ENCODE peak calls at places on chromosome 7, in five cellular contexts. K, D, O, X and S are unnamed samples.
A peak's percentile ranks its signal among the peaks of the same experiment; 100 is the strongest.

GRCh38 chr7:90690159-90690858 is 94.2 kb downstream of the CDK14 start:
- DNase-seq in O (peak; percentile 13), D (no peak), X (no peak), K (no peak), S (no peak)

GRCh38 chr7:77903597-77903996 is 105.0 kb downstream of the PHTF2 start:
- DNase-seq in X (no peak), D (no peak), K (no peak), O (no peak), S (no peak)

GRCh38 chr7:40918701-40919271 is 784.0 kb downstream of the SUGCT start:
- DNase-seq in D (no peak), X (peak; percentile 73), O (no peak), K (no peak), S (no peak)

GRCh38 chr7:116522247-116522646 is 2.6 kb upstream of the CAV1 start:
- DNase-seq in K (no peak), D (no peak), X (no peak), O (no peak), S (no peak)

GRCh38 chr7:151062399-151063211 is 3.2 kb downstream of the SLC4A2 start:
- DNase-seq in O (no peak), D (no peak), K (no peak), X (no peak), S (peak; percentile 77)

GRCh38 chr7:79778786-79779382 is 325.4 kb upstream of the MAGI2 start:
- DNase-seq in K (no peak), O (no peak), D (no peak), X (peak; percentile 73), S (no peak)

GRCh38 chr7:1359051-1359400 is 100.2 kb downstream of the MICALL2 start:
- DNase-seq in D (no peak), K (no peak), O (no peak), X (no peak), S (no peak)

GRCh38 chr7:55964802-55965470 is 551 bp downstream of the NIPSNAP2 start:
- DNase-seq in O (peak; percentile 75), D (peak; percentile 19), X (no peak), K (no peak), S (peak; percentile 42)

GRCh38 chr7:65731562-65732035 is 141.3 kb upstream of the VKORC1L1 start:
- DNase-seq in D (no peak), O (no peak), X (no peak), K (no peak), S (peak; percentile 27)

GRCh38 chr7:117083648-117084047 is 130.3 kb downstream of the ST7 start:
- DNase-seq in O (no peak), X (no peak), K (no peak), D (no peak), S (no peak)